ENCODE peak calls at places on chromosomes 5 and 9, in four cellular contexts. R, V, X and W are unnamed samples.

GRCh38 chr9:30765318-30765717 is 1619.1 kb upstream of the ACO1 start:
- DNase-seq in R (no peak), V (no peak), X (no peak), W (no peak)

GRCh38 chr9:74887041-74887980 is at the start of gene TRPM6:
- DNase-seq in R (no peak), V (peak), X (no peak), W (peak)

GRCh38 chr9:89436326-89436725 is 61.6 kb downstream of the SEMA4D start:
- DNase-seq in R (no peak), V (no peak), X (no peak), W (no peak)

GRCh38 chr9:14072850-14073249 is 241.1 kb downstream of the NFIB start:
- DNase-seq in R (no peak), V (no peak), X (no peak), W (no peak)

GRCh38 chr5:153794327-153794726 is 244.4 kb downstream of the FAM114A2 start:
- DNase-seq in R (no peak), V (no peak), X (no peak), W (no peak)

GRCh38 chr5:76689321-76690026 is 26.5 kb upstream of the F2R start:
- DNase-seq in R (no peak), V (no peak), X (no peak), W (peak)

GRCh38 chr5:98638701-98639100 is 134.8 kb upstream of the RGMB start:
- DNase-seq in R (no peak), V (no peak), X (no peak), W (no peak)

GRCh38 chr5:100890514-100891008 is 12.5 kb downstream of the ST8SIA4 start:
- DNase-seq in R (no peak), V (no peak), X (no peak), W (no peak)

GRCh38 chr9:130948266-130948665 is 9.2 kb upstream of the FIBCD1 start:
- DNase-seq in R (no peak), V (no peak), X (no peak), W (no peak)

GRCh38 chr9:115034801-115035200 is 83.2 kb downstream of the TNC start:
- DNase-seq in R (no peak), V (no peak), X (no peak), W (no peak)

GRCh38 chr5:139745800-139746690 is 49.6 kb upstream of the PSD2 start:
- DNase-seq in R (peak), V (peak), X (no peak), W (peak)

GRCh38 chr5:119370521-119370920 is 14.7 kb downstream of the TNFAIP8 start:
- DNase-seq in R (no peak), V (no peak), X (no peak), W (no peak)

GRCh38 chr5:142171270-142171669 is 62.7 kb downstream of the NDFIP1 start:
- DNase-seq in R (no peak), V (no peak), X (no peak), W (no peak)

GRCh38 chr9:36401897-36402480 is 1.9 kb upstream of the RNF38 start:
- DNase-seq in R (no peak), V (no peak), X (no peak), W (no peak)

GRCh38 chr9:97763884-97764283 is 66.7 kb upstream of the XPA start:
- DNase-seq in R (no peak), V (no peak), X (no peak), W (no peak)

GRCh38 chr5:116577064-116577788 is 2.6 kb upstream of the SEMA6A start:
- DNase-seq in R (no peak), V (no peak), X (no peak), W (no peak)

GRCh38 chr9:124553738-124554137 is 46.5 kb upstream of the NR5A1 start:
- DNase-seq in R (no peak), V (no peak), X (no peak), W (no peak)

GRCh38 chr5:158406884-158407790 is 548.2 kb upstream of the CLINT1 start:
- DNase-seq in R (no peak), V (no peak), X (no peak), W (no peak)

GRCh38 chr5:53874409-53874808 is 314.0 kb downstream of the NDUFS4 start:
- DNase-seq in R (no peak), V (no peak), X (no peak), W (no peak)

GRCh38 chr5:59380350-59380951 is 513.1 kb downstream of the PDE4D start:
- DNase-seq in R (peak), V (no peak), X (no peak), W (peak)

GRCh38 chr5:38800044-38800443 is 45.8 kb upstream of the OSMR start:
- DNase-seq in R (no peak), V (no peak), X (no peak), W (no peak)

GRCh38 chr9:22986556-22986955 is 539.9 kb downstream of the DMRTA1 start:
- DNase-seq in R (no peak), V (no peak), X (no peak), W (no peak)

GRCh38 chr5:93151896-93152295 is 429.1 kb downstream of the NR2F1-AS1 start:
- DNase-seq in R (no peak), V (no peak), X (no peak), W (no peak)

GRCh38 chr9:124835026-124835501 is 18.2 kb upstream of the WDR38 start:
- DNase-seq in R (no peak), V (no peak), X (no peak), W (no peak)

GRCh38 chr5:135100011-135100410 is 66.0 kb upstream of the PITX1 start:
- DNase-seq in R (no peak), V (no peak), X (no peak), W (no peak)

GRCh38 chr5:76542887-76543690 is 80.1 kb downstream of the F2RL2 start:
- DNase-seq in R (peak), V (no peak), X (peak), W (no peak)

GRCh38 chr5:176892663-176893062 is 6.5 kb downstream of the HK3 start:
- DNase-seq in R (no peak), V (no peak), X (no peak), W (no peak)

GRCh38 chr9:35962126-35962906 is 4.4 kb upstream of the OR2S2 start:
- DNase-seq in R (no peak), V (no peak), X (no peak), W (peak)

GRCh38 chr9:82613516-82613915 is 449.4 kb downstream of the RASEF start:
- DNase-seq in R (no peak), V (no peak), X (no peak), W (no peak)

GRCh38 chr9:81634915-81635516 is 54.3 kb downstream of the TLE1 start:
- DNase-seq in R (no peak), V (no peak), X (no peak), W (no peak)